ENCODE peak calls at places on chromosomes 13 and 19, in four cellular contexts. V is NCI-H510A, S is T-helper 1 cell, N is hepatic stellate cell. Z is an unnamed sample.

GRCh38 chr19:49425922-49426592 is 869 bp downstream of the GFY start:
- DNase-seq in V (no peak), S (no peak), N (no peak), Z (no peak)

GRCh38 chr13:107035778-107036177 is 467.8 kb upstream of the ARGLU1 start:
- DNase-seq in V (no peak), S (no peak), N (peak), Z (no peak)

GRCh38 chr13:99386495-99386894 is 79.3 kb upstream of the GPR183 start:
- DNase-seq in V (no peak), S (no peak), N (no peak), Z (peak)

GRCh38 chr13:51275101-51275500 is 52.9 kb downstream of the FAM124A start:
- DNase-seq in V (no peak), S (no peak), N (no peak), Z (no peak)

GRCh38 chr13:44812818-44813217 is 176.5 kb downstream of the NUFIP1 start:
- DNase-seq in V (no peak), S (no peak), N (no peak), Z (no peak)

GRCh38 chr19:46201413-46202310 is 27.9 kb upstream of the IGFL1 start:
- DNase-seq in V (no peak), S (no peak), N (no peak), Z (no peak)

GRCh38 chr19:8513687-8514504 is at the start of gene ZNF414:
- DNase-seq in V (peak), S (peak), N (peak), Z (peak)

GRCh38 chr19:3027292-3027691 is 1.8 kb downstream of the TLE2 start:
- DNase-seq in V (no peak), S (no peak), N (no peak), Z (no peak)